ENCODE peak calls at places on chromosomes 6 and 20, in nine cellular contexts. Z is iris pigment epithelial cell; G is T-helper 1 cell; U is NCI-H187; L is activated CD8-positive, alpha-beta memory T cell treated with anti-CD3 and anti-CD28 coated beads for 48 hours; J is HCEC 1CT; H is NCI-H2171; N is NCI-H1694 treated with DMSO at 0.1 percent for 48 hours; R is renal cortical epithelial cell. C is an unnamed sample.

GRCh38 chr6:14634072-14634471 is 516.5 kb downstream of the CD83 start:
- DNase-seq in N (no peak), H (no peak), U (no peak), L (no peak), R (no peak), G (peak; percentile 8), Z (no peak), J (no peak), C (no peak)

GRCh38 chr20:2922957-2923356 is 49.7 kb downstream of the PTPRA start:
- DNase-seq in R (peak; percentile 60), Z (no peak), H (no peak), N (no peak), U (no peak), G (no peak), L (no peak), J (no peak), C (no peak)

GRCh38 chr20:38520261-38520660 is 47.6 kb downstream of the RALGAPB start:
- DNase-seq in R (no peak), N (no peak), H (no peak), U (no peak), Z (no peak), L (no peak), J (no peak), G (no peak), C (no peak)

GRCh38 chr6:134674562-134674961 is 275.3 kb downstream of the ALDH8A1 start:
- DNase-seq in G (no peak), R (peak; percentile 86), N (no peak), H (no peak), U (no peak), L (no peak), J (no peak), Z (no peak), C (no peak)

GRCh38 chr6:17115251-17116089 is 13.6 kb downstream of the STMND1 start:
- DNase-seq in N (no peak), Z (peak; percentile 96), R (peak; percentile 81), J (peak; percentile 84), L (no peak), G (no peak), H (no peak), U (no peak), C (no peak)

GRCh38 chr6:84282566-84282965 is 55.1 kb upstream of the CEP162 start:
- DNase-seq in R (no peak), G (no peak), N (no peak), H (no peak), Z (no peak), J (no peak), L (no peak), U (no peak), C (peak; percentile 24)

GRCh38 chr6:20455175-20456075 is 53.7 kb downstream of the E2F3 start:
- DNase-seq in U (no peak), J (peak; percentile 67), N (no peak), R (peak; percentile 70), H (no peak), L (no peak), G (no peak), Z (peak; percentile 56), C (no peak)

GRCh38 chr20:23048283-23049200 is 930 bp downstream of the THBD start:
- DNase-seq in H (peak; percentile 7), J (no peak), U (no peak), R (no peak), N (no peak), L (peak; percentile 13), G (no peak), Z (peak; percentile 28), C (no peak)

GRCh38 chr20:21046413-21047070 is 59.6 kb downstream of the LINC00237 start:
- DNase-seq in J (no peak), G (no peak), L (no peak), Z (no peak), H (no peak), R (no peak), N (no peak), U (no peak), C (no peak)

C was measured in NCI-H446 treated with DMSO at 0.1 percent for 48 hours.